ENCODE peak calls at places on chromosome 1, in ten cellular contexts. One of them, this sample, is unnamed.

GRCh38 chr1:223390618-223391017 is 2.6 kb upstream of the CCDC185 start:
- DNase-seq in GM12891: no peak
- DNase-seq in breast epithelium: no peak
- DNase-seq in stomach: no peak
- DNase-seq in GM12892: no peak
- DNase-seq in HL-60: no peak
- DNase-seq in SK-N-SH: no peak
- DNase-seq in transverse colon: no peak
- DNase-seq in prostate gland: no peak
- DNase-seq in vagina: no peak
- DNase-seq in this sample: no peak

GRCh38 chr1:110007458-110007857 is 22.9 kb downstream of the AHCYL1 start:
- DNase-seq in GM12891: no peak
- DNase-seq in breast epithelium: no peak
- DNase-seq in stomach: no peak
- DNase-seq in GM12892: no peak
- DNase-seq in HL-60: no peak
- DNase-seq in SK-N-SH: peak; percentile 46
- DNase-seq in transverse colon: no peak
- DNase-seq in prostate gland: no peak
- DNase-seq in vagina: no peak
- DNase-seq in this sample: no peak

GRCh38 chr1:67652800-67653199 is 32.2 kb upstream of the GADD45A start:
- DNase-seq in GM12891: no peak
- DNase-seq in breast epithelium: no peak
- DNase-seq in stomach: no peak
- DNase-seq in GM12892: no peak
- DNase-seq in HL-60: no peak
- DNase-seq in SK-N-SH: no peak
- DNase-seq in transverse colon: no peak
- DNase-seq in prostate gland: no peak
- DNase-seq in vagina: no peak
- DNase-seq in this sample: no peak

GRCh38 chr1:119829636-119830035 is 18.4 kb upstream of the REG4 start:
- DNase-seq in GM12891: no peak
- DNase-seq in breast epithelium: no peak
- DNase-seq in stomach: no peak
- DNase-seq in GM12892: no peak
- DNase-seq in HL-60: no peak
- DNase-seq in SK-N-SH: no peak
- DNase-seq in transverse colon: no peak
- DNase-seq in prostate gland: no peak
- DNase-seq in vagina: no peak
- DNase-seq in this sample: no peak

GRCh38 chr1:229756666-229757065 is 130.6 kb downstream of the URB2 start:
- DNase-seq in GM12891: no peak
- DNase-seq in breast epithelium: no peak
- DNase-seq in stomach: no peak
- DNase-seq in GM12892: no peak
- DNase-seq in HL-60: no peak
- DNase-seq in SK-N-SH: no peak
- DNase-seq in transverse colon: no peak
- DNase-seq in prostate gland: no peak
- DNase-seq in vagina: no peak
- DNase-seq in this sample: no peak

GRCh38 chr1:21324368-21325137 is 34.3 kb upstream of the ECE1 start:
- DNase-seq in GM12891: peak; percentile 43
- DNase-seq in breast epithelium: peak; percentile 79
- DNase-seq in stomach: peak; percentile 89
- DNase-seq in GM12892: no peak
- DNase-seq in HL-60: peak; percentile 75
- DNase-seq in SK-N-SH: peak; percentile 76
- DNase-seq in transverse colon: peak; percentile 83
- DNase-seq in prostate gland: peak; percentile 82
- DNase-seq in vagina: peak; percentile 96
- DNase-seq in this sample: peak; percentile 89

GRCh38 chr1:209398330-209398991 is 185.1 kb upstream of the CAMK1G start:
- DNase-seq in GM12891: no peak
- DNase-seq in breast epithelium: no peak
- DNase-seq in stomach: no peak
- DNase-seq in GM12892: no peak
- DNase-seq in HL-60: no peak
- DNase-seq in SK-N-SH: peak; percentile 25
- DNase-seq in transverse colon: peak; percentile 10
- DNase-seq in prostate gland: peak; percentile 74
- DNase-seq in vagina: no peak
- DNase-seq in this sample: no peak

GRCh38 chr1:43250351-43250761 is 19.4 kb upstream of the TMEM125 start:
- DNase-seq in GM12891: no peak
- DNase-seq in breast epithelium: no peak
- DNase-seq in stomach: no peak
- DNase-seq in GM12892: no peak
- DNase-seq in HL-60: no peak
- DNase-seq in SK-N-SH: no peak
- DNase-seq in transverse colon: no peak
- DNase-seq in prostate gland: no peak
- DNase-seq in vagina: peak; percentile 56
- DNase-seq in this sample: no peak

GRCh38 chr1:16172232-16172830 is 16.5 kb upstream of the EPHA2 start:
- DNase-seq in GM12891: no peak
- DNase-seq in breast epithelium: no peak
- DNase-seq in stomach: no peak
- DNase-seq in GM12892: no peak
- DNase-seq in HL-60: no peak
- DNase-seq in SK-N-SH: no peak
- DNase-seq in transverse colon: no peak
- DNase-seq in prostate gland: no peak
- DNase-seq in vagina: no peak
- DNase-seq in this sample: no peak

GRCh38 chr1:16172964-16173446 is 17.1 kb upstream of the EPHA2 start:
- DNase-seq in GM12891: no peak
- DNase-seq in breast epithelium: no peak
- DNase-seq in stomach: peak; percentile 53
- DNase-seq in GM12892: no peak
- DNase-seq in HL-60: no peak
- DNase-seq in SK-N-SH: no peak
- DNase-seq in transverse colon: peak; percentile 70
- DNase-seq in prostate gland: no peak
- DNase-seq in vagina: no peak
- DNase-seq in this sample: no peak

GRCh38 chr1:16174261-16174871 is 18.5 kb upstream of the EPHA2 start:
- DNase-seq in GM12891: no peak
- DNase-seq in breast epithelium: no peak
- DNase-seq in stomach: no peak
- DNase-seq in GM12892: no peak
- DNase-seq in HL-60: no peak
- DNase-seq in SK-N-SH: no peak
- DNase-seq in transverse colon: no peak
- DNase-seq in prostate gland: no peak
- DNase-seq in vagina: no peak
- DNase-seq in this sample: no peak

GRCh38 chr1:16174886-16175598 is 19.2 kb upstream of the EPHA2 start:
- DNase-seq in GM12891: no peak
- DNase-seq in breast epithelium: no peak
- DNase-seq in stomach: no peak
- DNase-seq in GM12892: no peak
- DNase-seq in HL-60: no peak
- DNase-seq in SK-N-SH: peak; percentile 53
- DNase-seq in transverse colon: no peak
- DNase-seq in prostate gland: no peak
- DNase-seq in vagina: no peak
- DNase-seq in this sample: no peak

DNA sequence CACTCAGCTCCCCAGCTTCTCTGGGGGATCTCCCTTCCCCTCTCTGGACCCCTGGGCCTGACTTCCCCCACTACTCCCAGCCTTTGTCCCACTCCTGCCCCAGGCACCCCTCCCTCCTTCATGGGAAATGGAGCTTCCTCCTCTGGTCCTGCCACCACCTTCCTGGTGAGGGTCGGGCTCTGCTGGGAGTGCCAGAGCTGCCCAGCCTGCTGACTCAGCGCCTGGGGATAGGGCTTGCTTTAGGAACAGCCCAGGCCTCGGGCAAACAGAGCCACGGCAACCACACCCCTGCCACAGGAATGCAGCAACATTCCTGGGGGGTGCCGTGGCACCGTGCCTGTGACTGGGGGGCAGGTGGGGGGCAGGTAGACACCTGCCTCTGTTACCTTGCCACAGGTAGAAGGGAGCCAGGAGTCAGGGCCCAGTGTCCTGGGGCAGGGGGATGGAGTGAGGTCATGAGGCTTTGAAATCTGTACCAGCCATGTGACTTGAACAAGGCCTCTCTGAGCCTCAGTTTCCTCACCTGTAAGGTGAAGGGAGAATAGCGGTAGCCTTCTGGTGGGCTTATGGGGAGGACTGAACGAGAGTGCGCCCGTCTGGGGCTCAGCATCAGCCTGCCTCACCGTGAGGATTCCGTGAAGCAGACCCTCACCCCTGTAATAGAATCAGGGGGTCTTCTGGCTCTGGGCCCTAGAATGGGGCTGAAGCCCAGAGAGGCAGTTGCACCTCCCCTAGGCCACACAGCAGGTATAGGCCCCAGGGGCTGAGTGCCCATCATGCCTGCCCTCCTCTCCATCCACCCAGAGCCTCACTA is 17.8 kb upstream of the EPHA2 start:
- DNase-seq in GM12891: no peak
- DNase-seq in breast epithelium: peak; percentile 88
- DNase-seq in stomach: peak; percentile 84
- DNase-seq in GM12892: no peak
- DNase-seq in HL-60: peak; percentile 54
- DNase-seq in SK-N-SH: no peak
- DNase-seq in transverse colon: peak; percentile 89
- DNase-seq in prostate gland: peak; percentile 72
- DNase-seq in vagina: no peak
- DNase-seq in this sample: no peak
- TF ChIP-seq POLR2AphosphoS5 in GM12891: no peak
- TF ChIP-seq POLR2AphosphoS5 in breast epithelium: peak; percentile 66
- TF ChIP-seq POLR2AphosphoS5 in stomach: peak; percentile 76
- TF ChIP-seq POLR2AphosphoS5 in GM12892: no peak
- TF ChIP-seq POLR2AphosphoS5 in HL-60: no peak
- TF ChIP-seq POLR2AphosphoS5 in SK-N-SH: no peak
- TF ChIP-seq POLR2AphosphoS5 in transverse colon: no peak
- TF ChIP-seq POLR2AphosphoS5 in prostate gland: peak; percentile 39
- TF ChIP-seq POLR2AphosphoS5 in vagina: no peak
- TF ChIP-seq POLR2AphosphoS5 in this sample: no peak

GRCh38 chr1:101066260-101066936 is 40.8 kb upstream of the DPH5 start:
- DNase-seq in GM12891: no peak
- DNase-seq in breast epithelium: no peak
- DNase-seq in stomach: no peak
- DNase-seq in GM12892: no peak
- DNase-seq in HL-60: no peak
- DNase-seq in SK-N-SH: no peak
- DNase-seq in transverse colon: no peak
- DNase-seq in prostate gland: no peak
- DNase-seq in vagina: no peak
- DNase-seq in this sample: no peak

GRCh38 chr1:101065575-101065974 is 40.0 kb upstream of the DPH5 start:
- DNase-seq in GM12891: no peak
- DNase-seq in breast epithelium: no peak
- DNase-seq in stomach: no peak
- DNase-seq in GM12892: no peak
- DNase-seq in HL-60: no peak
- DNase-seq in SK-N-SH: no peak
- DNase-seq in transverse colon: no peak
- DNase-seq in prostate gland: no peak
- DNase-seq in vagina: no peak
- DNase-seq in this sample: no peak

GRCh38 chr1:101075926-101076325 is 50.3 kb upstream of the DPH5 start:
- DNase-seq in GM12891: no peak
- DNase-seq in breast epithelium: no peak
- DNase-seq in stomach: no peak
- DNase-seq in GM12892: no peak
- DNase-seq in HL-60: no peak
- DNase-seq in SK-N-SH: no peak
- DNase-seq in transverse colon: no peak
- DNase-seq in prostate gland: no peak
- DNase-seq in vagina: no peak
- DNase-seq in this sample: no peak

GRCh38 chr1:101073836-101074235 is 48.3 kb upstream of the DPH5 start:
- DNase-seq in GM12891: no peak
- DNase-seq in breast epithelium: no peak
- DNase-seq in stomach: no peak
- DNase-seq in GM12892: no peak
- DNase-seq in HL-60: no peak
- DNase-seq in SK-N-SH: no peak
- DNase-seq in transverse colon: no peak
- DNase-seq in prostate gland: no peak
- DNase-seq in vagina: no peak
- DNase-seq in this sample: no peak

DNA sequence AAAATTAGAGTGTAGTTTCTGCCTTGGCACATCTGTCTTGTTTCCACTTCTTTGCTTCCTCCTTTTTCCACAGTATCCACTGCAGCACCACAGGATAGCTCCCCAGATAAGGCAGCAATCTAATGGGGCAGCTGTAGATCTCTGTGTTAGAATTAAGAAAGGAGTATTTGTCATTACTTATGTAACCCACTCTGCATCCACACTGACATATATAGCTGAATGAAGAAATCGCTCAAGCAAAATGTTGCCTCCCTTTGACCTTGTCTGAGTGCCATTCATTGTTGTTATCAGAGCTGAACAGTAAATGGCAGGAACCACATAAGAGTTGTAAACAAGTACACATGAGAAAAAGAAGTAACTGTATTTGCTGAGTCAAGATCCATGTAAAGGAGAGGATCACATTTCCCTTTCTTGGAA is 45.9 kb upstream of the DPH5 start:
- DNase-seq in GM12891: no peak
- DNase-seq in breast epithelium: no peak
- DNase-seq in stomach: no peak
- DNase-seq in GM12892: no peak
- DNase-seq in HL-60: no peak
- DNase-seq in SK-N-SH: no peak
- DNase-seq in transverse colon: no peak
- DNase-seq in prostate gland: no peak
- DNase-seq in vagina: no peak
- DNase-seq in this sample: no peak
- TF ChIP-seq POLR2AphosphoS5 in GM12891: no peak
- TF ChIP-seq POLR2AphosphoS5 in breast epithelium: no peak
- TF ChIP-seq POLR2AphosphoS5 in stomach: no peak
- TF ChIP-seq POLR2AphosphoS5 in GM12892: no peak
- TF ChIP-seq POLR2AphosphoS5 in HL-60: no peak
- TF ChIP-seq POLR2AphosphoS5 in SK-N-SH: no peak
- TF ChIP-seq POLR2AphosphoS5 in transverse colon: no peak
- TF ChIP-seq POLR2AphosphoS5 in prostate gland: no peak
- TF ChIP-seq POLR2AphosphoS5 in vagina: no peak
- TF ChIP-seq POLR2AphosphoS5 in this sample: no peak

GRCh38 chr1:153612755-153613331 is at the start of gene S100A16:
- DNase-seq in GM12891: no peak
- DNase-seq in breast epithelium: peak; percentile 82
- DNase-seq in stomach: peak; percentile 89
- DNase-seq in GM12892: no peak
- DNase-seq in HL-60: no peak
- DNase-seq in SK-N-SH: no peak
- DNase-seq in transverse colon: peak; percentile 91
- DNase-seq in prostate gland: peak; percentile 73
- DNase-seq in vagina: no peak
- DNase-seq in this sample: no peak
- TF ChIP-seq POLR2AphosphoS5 in GM12891: no peak
- TF ChIP-seq POLR2AphosphoS5 in breast epithelium: peak; percentile 13
- TF ChIP-seq POLR2AphosphoS5 in stomach: peak; percentile 93
- TF ChIP-seq POLR2AphosphoS5 in GM12892: no peak
- TF ChIP-seq POLR2AphosphoS5 in HL-60: no peak
- TF ChIP-seq POLR2AphosphoS5 in SK-N-SH: no peak
- TF ChIP-seq POLR2AphosphoS5 in transverse colon: peak; percentile 98
- TF ChIP-seq POLR2AphosphoS5 in prostate gland: peak; percentile 78
- TF ChIP-seq POLR2AphosphoS5 in vagina: peak; percentile 52
- TF ChIP-seq POLR2AphosphoS5 in this sample: peak; percentile 79

DNA sequence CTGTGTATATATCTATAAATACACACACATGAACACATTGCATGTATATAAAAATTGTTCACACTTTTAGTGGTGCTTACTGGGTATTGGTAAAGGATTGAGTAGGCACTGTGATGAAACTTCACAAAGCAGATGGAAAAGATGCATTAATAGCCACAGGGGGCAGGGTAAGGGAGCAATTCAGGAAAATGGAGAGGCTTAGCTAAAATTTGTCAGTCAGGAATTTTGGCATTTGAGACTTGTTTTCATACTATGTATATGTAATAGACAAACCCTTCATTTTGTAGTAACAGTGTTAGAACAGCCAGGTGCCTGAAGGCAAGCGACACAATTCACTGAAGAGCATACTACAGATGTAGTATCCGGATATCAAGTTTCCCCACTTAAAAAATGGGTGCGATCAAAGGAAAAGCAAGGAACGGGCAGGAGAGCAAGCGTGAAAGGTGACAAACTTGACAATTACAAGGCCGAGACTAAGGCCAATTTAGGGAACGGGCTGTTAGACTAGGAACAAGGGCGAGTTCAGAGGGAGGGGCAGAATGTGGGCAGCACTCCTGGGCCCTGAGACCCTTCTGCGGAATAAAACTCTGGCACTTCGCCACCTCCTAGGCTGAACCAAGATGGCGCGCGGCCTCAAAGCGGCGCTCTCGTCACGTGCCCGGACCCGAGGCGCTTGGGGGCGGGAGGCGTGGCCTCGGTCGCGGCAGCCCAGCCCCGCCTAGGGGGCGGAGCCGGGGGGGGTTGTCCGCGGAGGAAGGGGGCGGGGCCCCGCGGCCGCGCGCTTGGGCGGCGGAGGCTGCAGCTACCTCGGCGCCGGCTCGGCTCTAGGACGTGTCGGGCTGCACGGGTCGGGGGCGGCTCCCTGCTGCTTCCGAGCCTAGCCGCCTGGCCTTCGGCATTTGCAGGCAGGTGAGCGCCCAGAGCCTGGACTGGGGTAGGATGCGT is at the start of gene PPFIA4:
- DNase-seq in GM12891: peak; percentile 95
- DNase-seq in breast epithelium: peak; percentile 89
- DNase-seq in stomach: peak; percentile 89
- DNase-seq in GM12892: peak; percentile 92
- DNase-seq in HL-60: peak; percentile 75
- DNase-seq in SK-N-SH: peak; percentile 99
- DNase-seq in transverse colon: peak; percentile 87
- DNase-seq in prostate gland: peak; percentile 78
- DNase-seq in vagina: peak; percentile 87
- DNase-seq in this sample: peak; percentile 95
- TF ChIP-seq POLR2AphosphoS5 in GM12891: peak; percentile 82
- TF ChIP-seq POLR2AphosphoS5 in breast epithelium: peak; percentile 38
- TF ChIP-seq POLR2AphosphoS5 in stomach: peak; percentile 77
- TF ChIP-seq POLR2AphosphoS5 in GM12892: peak; percentile 80
- TF ChIP-seq POLR2AphosphoS5 in HL-60: peak; percentile 63
- TF ChIP-seq POLR2AphosphoS5 in SK-N-SH: no peak
- TF ChIP-seq POLR2AphosphoS5 in transverse colon: peak; percentile 17
- TF ChIP-seq POLR2AphosphoS5 in prostate gland: peak; percentile 83
- TF ChIP-seq POLR2AphosphoS5 in vagina: no peak
- TF ChIP-seq POLR2AphosphoS5 in this sample: peak; percentile 80